ENCODE peak calls at places on chromosomes 3 and 15, in five cellular contexts. K, H, J, N and V are unnamed samples.

GRCh38 chr3:169627073-169627472 is 36.4 kb downstream of the MECOM start:
- DNase-seq in K (no peak), H (no peak), J (no peak), N (no peak), V (no peak)

GRCh38 chr3:46368569-46368968 is 2.2 kb upstream of the CCR5 start:
- DNase-seq in K (no peak), H (peak), J (peak), N (no peak), V (no peak)

GRCh38 chr3:177463863-177464262 is 266.6 kb upstream of the TBL1XR1 start:
- DNase-seq in K (peak), H (no peak), J (no peak), N (no peak), V (no peak)

GRCh38 chr3:156448300-156448699 is 106.6 kb downstream of the SSR3 start:
- DNase-seq in K (peak), H (no peak), J (no peak), N (peak), V (peak)

GRCh38 chr3:140242818-140243276 is 307.9 kb downstream of the CLSTN2 start:
- DNase-seq in K (no peak), H (no peak), J (no peak), N (no peak), V (no peak)

GRCh38 chr15:73212424-73212823 is 156.3 kb downstream of the HCN4 start:
- DNase-seq in K (peak), H (no peak), J (no peak), N (no peak), V (no peak)

GRCh38 chr3:187403768-187404270 is 35.6 kb downstream of the RTP4 start:
- DNase-seq in K (peak), H (no peak), J (no peak), N (peak), V (peak)

GRCh38 chr15:78983146-78983918 is 38.5 kb upstream of the CTSH start:
- DNase-seq in K (no peak), H (no peak), J (peak), N (no peak), V (no peak)

GRCh38 chr15:92904832-92905640 is 4.9 kb downstream of the CHD2 start:
- DNase-seq in K (peak), H (no peak), J (no peak), N (no peak), V (no peak)

GRCh38 chr15:64850778-64851502 is 9.2 kb downstream of the PLEKHO2 start:
- DNase-seq in K (no peak), H (no peak), J (no peak), N (no peak), V (no peak)

GRCh38 chr15:89496155-89497098 is at the start of gene RHCG:
- DNase-seq in K (peak), H (peak), J (no peak), N (peak), V (no peak)

GRCh38 chr3:131454501-131454900 is 48.3 kb downstream of the MRPL3 start:
- DNase-seq in K (peak), H (no peak), J (no peak), N (no peak), V (peak)

GRCh38 chr3:37183375-37183831 is 9.0 kb upstream of the LRRFIP2 start:
- DNase-seq in K (peak), H (no peak), J (no peak), N (no peak), V (peak)

GRCh38 chr15:64071931-64072765 is 21.5 kb downstream of the CIAO2A start:
- DNase-seq in K (no peak), H (no peak), J (no peak), N (no peak), V (no peak)

GRCh38 chr15:100833432-100834389 is 45.9 kb upstream of the ALDH1A3 start:
- DNase-seq in K (no peak), H (no peak), J (no peak), N (no peak), V (no peak)

GRCh38 chr3:106242779-106243178 is 374.0 kb upstream of the CBLB start:
- DNase-seq in K (no peak), H (no peak), J (no peak), N (no peak), V (no peak)

GRCh38 chr3:44926921-44927320 is 49.1 kb downstream of the ZDHHC3 start:
- DNase-seq in K (no peak), H (no peak), J (no peak), N (no peak), V (no peak)

GRCh38 chr3:196135693-196136639 is 54.1 kb upstream of the TFRC start:
- DNase-seq in K (no peak), H (no peak), J (peak), N (no peak), V (no peak)

GRCh38 chr3:44412365-44412764 is 65.1 kb downstream of the ZNF445 start:
- DNase-seq in K (no peak), H (no peak), J (no peak), N (no peak), V (no peak)

GRCh38 chr15:28021281-28022039 is 77.7 kb downstream of the OCA2 start:
- DNase-seq in K (peak), H (peak), J (peak), N (peak), V (no peak)

GRCh38 chr3:14862661-14863230 is 44.0 kb downstream of the FGD5 start:
- DNase-seq in K (no peak), H (no peak), J (no peak), N (no peak), V (no peak)

GRCh38 chr3:14861451-14862302 is 42.9 kb downstream of the FGD5 start:
- DNase-seq in K (no peak), H (no peak), J (no peak), N (no peak), V (no peak)

GRCh38 chr3:14864131-14864530 is 45.4 kb downstream of the FGD5 start:
- DNase-seq in K (no peak), H (no peak), J (no peak), N (no peak), V (no peak)

GRCh38 chr3:14862303-14862660 is 43.5 kb downstream of the FGD5 start:
- DNase-seq in K (no peak), H (no peak), J (no peak), N (no peak), V (no peak)

GRCh38 chr3:14863324-14864100 is 44.8 kb downstream of the FGD5 start:
- DNase-seq in K (no peak), H (no peak), J (no peak), N (no peak), V (no peak)
- TF ChIP-seq CTCF in K (peak), H (no peak), J (peak), N (peak), V (peak)

DNA sequence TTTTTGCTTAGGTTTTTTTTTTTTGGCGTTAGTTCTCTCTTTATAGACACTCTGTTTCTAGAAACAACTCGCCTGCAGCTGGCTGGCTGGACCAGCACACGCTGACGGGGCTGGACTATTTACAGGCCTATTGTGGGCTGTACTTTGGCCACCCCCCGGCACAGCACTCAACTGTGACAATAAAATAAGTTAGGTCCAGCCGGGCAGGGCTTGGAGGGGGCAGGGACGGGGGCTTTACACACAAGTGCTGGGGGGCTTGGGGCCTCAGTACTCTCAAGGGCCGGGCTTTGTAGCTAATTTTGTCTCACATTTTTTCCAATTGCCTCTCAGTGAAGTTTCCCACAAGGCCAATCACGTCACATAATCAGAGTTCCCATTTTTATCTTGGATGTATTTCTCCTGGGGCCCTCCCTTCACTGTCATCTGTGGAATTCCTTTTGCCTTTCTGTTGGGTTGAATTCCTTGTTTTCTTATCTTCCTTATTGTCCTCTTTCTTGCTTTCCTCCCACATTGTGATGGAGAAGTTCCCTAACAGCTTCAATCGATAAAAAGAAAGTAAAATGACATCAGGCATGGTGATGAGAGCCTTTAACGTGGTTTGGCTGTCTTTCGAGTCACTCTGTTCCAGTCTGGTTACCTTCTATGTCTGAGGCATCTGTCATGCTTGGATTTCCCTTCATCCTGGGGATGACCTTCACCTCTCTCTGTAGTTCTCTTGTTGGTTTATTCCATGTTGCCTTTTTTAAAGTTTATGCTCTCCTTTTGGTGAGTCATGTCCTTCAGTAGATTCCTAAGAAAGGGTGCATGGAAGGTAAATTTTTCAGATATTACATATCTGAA is 44.1 kb upstream of the CMTM7 start:
- DNase-seq in K (peak), H (no peak), J (no peak), N (no peak), V (no peak)
- H3K4me3 ChIP-seq in K (no peak), H (no peak), J (no peak), N (peak), V (no peak)

GRCh38 chr15:38768970-38769369 is 204.4 kb upstream of the RASGRP1 start:
- DNase-seq in K (peak), H (no peak), J (no peak), N (no peak), V (no peak)
- TF ChIP-seq CTCF in K (peak), H (no peak), J (peak), N (peak), V (peak)

GRCh38 chr3:15102256-15102655 is 3.3 kb upstream of the RBSN start:
- DNase-seq in K (peak), H (peak), J (peak), N (no peak), V (no peak)
- H3K4me3 ChIP-seq in K (no peak), H (no peak), J (no peak), N (peak), V (no peak)